ENCODE peak calls at places on chromosomes 4 and X, in six cellular contexts. H is kidney, T is nephron progenitor cell, M is tibial nerve, N is endothelial cell, S is fibroblast of pulmonary artery. P is an unnamed sample.

GRCh38 chrX:40172980-40173661 is 75.4 kb upstream of the BCOR start:
- DNase-seq in S (no peak), M (no peak), T (no peak), N (no peak), H (no peak), P (no peak)

GRCh38 chrX:120377179-120377578 is 15.3 kb downstream of the ATP1B4 start:
- DNase-seq in H (no peak), M (no peak), N (no peak), T (no peak), S (no peak), P (no peak)

GRCh38 chr4:168585168-168586091 is 88.6 kb downstream of the PALLD start:
- DNase-seq in H (peak), S (peak), T (peak), M (peak), N (peak), P (no peak)

GRCh38 chrX:143472334-143472938 is 44.8 kb downstream of the SPANXN3 start:
- DNase-seq in T (no peak), N (no peak), H (no peak), S (no peak), M (no peak), P (no peak)

GRCh38 chr4:152927737-152928136 is 8.4 kb upstream of the FHDC1 start:
- DNase-seq in S (no peak), H (no peak), T (no peak), M (no peak), N (no peak), P (no peak)

GRCh38 chr4:125111352-125111751 is 203.4 kb upstream of the FAT4 start:
- DNase-seq in H (no peak), T (no peak), S (no peak), M (no peak), N (no peak), P (no peak)

GRCh38 chr4:153564630-153565525 is 98.7 kb downstream of the TMEM131L start:
- DNase-seq in T (no peak), S (peak), H (no peak), N (no peak), M (no peak), P (no peak)

GRCh38 chr4:8910822-8911310 is 39.2 kb upstream of the HMX1 start:
- DNase-seq in H (no peak), M (no peak), N (no peak), T (no peak), S (no peak), P (no peak)

GRCh38 chr4:184331155-184331995 is 113.7 kb upstream of the ENPP6 start:
- DNase-seq in N (no peak), M (peak), T (no peak), H (no peak), S (no peak), P (no peak)

GRCh38 chrX:118968031-118968430 is 6.4 kb upstream of the LONRF3 start:
- DNase-seq in S (no peak), H (no peak), T (no peak), N (no peak), M (no peak), P (no peak)

GRCh38 chrX:54866606-54867005 is 54.0 kb upstream of the TRO start:
- DNase-seq in H (no peak), S (no peak), N (no peak), M (no peak), T (no peak), P (no peak)

GRCh38 chr4:3318561-3319021 is 25.8 kb downstream of the RGS12 start:
- DNase-seq in T (no peak), S (no peak), H (peak), N (peak), M (no peak), P (no peak)

GRCh38 chr4:3317656-3318211 is 24.9 kb downstream of the RGS12 start:
- DNase-seq in N (no peak), M (no peak), S (no peak), T (no peak), H (peak), P (no peak)

GRCh38 chr4:3315566-3315965 is 22.7 kb downstream of the RGS12 start:
- DNase-seq in S (no peak), N (no peak), H (peak), M (no peak), T (no peak), P (no peak)

GRCh38 chr4:3316146-3316545 is 23.3 kb downstream of the RGS12 start:
- DNase-seq in H (peak), N (no peak), T (no peak), M (no peak), S (no peak), P (no peak)

GRCh38 chr4:3317011-3317655 is 24.3 kb downstream of the RGS12 start:
- DNase-seq in H (peak), M (no peak), N (no peak), T (no peak), S (no peak), P (no peak)
- TF ChIP-seq CTCF in H (no peak), M (no peak), N (no peak), T (no peak), S (no peak), P (no peak)

GRCh38 chrX:6644411-6644810 is 109.5 kb upstream of the VCX3A start:
- DNase-seq in M (no peak), S (no peak), T (peak), N (no peak), H (no peak), P (no peak)
- TF ChIP-seq CTCF in M (no peak), S (no peak), T (no peak), N (peak), H (no peak), P (no peak)

GRCh38 chr4:23237771-23238170 is 545.0 kb downstream of the GBA3 start:
- DNase-seq in T (no peak), M (no peak), H (no peak), S (peak), N (no peak), P (no peak)

GRCh38 chr4:23238848-23239247 is 546.1 kb downstream of the GBA3 start:
- DNase-seq in T (no peak), S (no peak), N (no peak), M (no peak), H (no peak), P (no peak)

GRCh38 chr4:23242962-23243361 is 550.2 kb downstream of the GBA3 start:
- DNase-seq in M (no peak), N (no peak), T (no peak), H (no peak), S (no peak), P (no peak)

GRCh38 chr4:23245196-23245595 is 552.5 kb downstream of the GBA3 start:
- DNase-seq in H (no peak), N (no peak), T (no peak), S (no peak), M (no peak), P (no peak)

DNA sequence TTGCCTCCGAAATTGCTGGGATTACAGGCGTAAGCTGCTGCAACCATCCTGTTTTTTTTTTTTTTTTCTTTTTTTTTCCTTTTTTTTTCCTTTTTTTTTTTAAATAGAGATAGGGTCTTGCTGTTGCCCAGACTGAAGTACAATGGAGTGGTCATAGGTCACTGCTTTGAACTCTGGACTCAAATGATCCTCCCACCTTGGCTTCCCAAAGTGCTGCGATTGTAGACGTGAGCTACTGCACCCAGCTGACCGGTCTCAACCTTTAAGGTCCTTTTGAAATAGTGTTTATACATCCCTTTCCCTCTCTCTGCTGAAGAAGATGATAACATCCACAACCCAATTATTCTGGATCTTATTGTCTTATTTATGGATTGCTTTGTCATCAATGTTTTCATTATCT is 548.7 kb downstream of the GBA3 start:
- DNase-seq in S (no peak), T (peak), H (no peak), M (no peak), N (no peak), P (no peak)
- TF ChIP-seq CTCF in S (no peak), T (no peak), H (no peak), M (no peak), N (no peak), P (no peak)

GRCh38 chr4:111136438-111136837 is 513.6 kb upstream of the PITX2 start:
- DNase-seq in T (no peak), H (no peak), M (no peak), S (peak), N (no peak), P (no peak)
- TF ChIP-seq CTCF in T (no peak), H (no peak), M (no peak), S (no peak), N (no peak), P (no peak)

DNA sequence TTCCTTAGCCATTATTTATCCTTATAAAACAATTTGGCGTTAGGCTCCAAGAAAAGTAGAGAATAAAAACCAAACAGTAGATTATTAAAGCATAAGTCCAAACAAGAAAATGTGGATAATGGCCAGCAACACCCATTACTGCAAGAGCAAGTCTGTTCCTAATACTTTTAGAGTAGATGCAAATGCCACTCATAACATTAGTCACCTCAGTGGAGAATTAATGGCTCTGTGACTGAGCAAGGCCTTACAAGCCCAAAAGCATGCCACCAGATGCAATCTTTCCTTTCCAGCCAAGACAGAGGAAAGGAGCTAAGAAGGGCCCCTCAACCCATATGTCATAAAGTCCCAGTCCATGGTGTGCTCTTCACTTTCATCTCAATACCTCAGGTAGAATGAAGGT is 373.8 kb downstream of the OPHN1 start:
- DNase-seq in M (no peak), T (no peak), N (no peak), H (no peak), S (no peak), P (no peak)
- TF ChIP-seq CTCF in M (no peak), T (no peak), N (no peak), H (no peak), S (no peak), P (no peak)

P was measured in CD14-positive monocyte.